ENCODE peak calls at places on chromosomes 2 and 18, in seven cellular contexts. T, J, U, V, Y, A and N are unnamed samples.

GRCh38 chr18:10131783-10132381 is 218.1 kb downstream of the VAPA start:
- DNase-seq in V (peak), T (no peak), J (no peak), A (peak), U (no peak), Y (no peak), N (no peak)

GRCh38 chr18:7334973-7335568 is 104.2 kb downstream of the LRRC30 start:
- DNase-seq in T (no peak), J (no peak), V (no peak), U (no peak), A (no peak), Y (no peak), N (no peak)

GRCh38 chr18:36711813-36712444 is 116.9 kb downstream of the TPGS2 start:
- DNase-seq in U (peak), Y (no peak), T (no peak), J (peak), A (peak), V (no peak), N (no peak)

GRCh38 chr2:100752628-100753333 is 67.2 kb upstream of the NPAS2 start:
- DNase-seq in J (peak), U (peak), A (no peak), V (no peak), Y (no peak), T (no peak), N (no peak)

GRCh38 chr18:79887181-79888000 is 64.1 kb downstream of the SLC66A2 start:
- DNase-seq in U (no peak), T (no peak), V (no peak), A (no peak), J (no peak), Y (no peak), N (no peak)

GRCh38 chr2:140457483-140457882 is 1673.3 kb downstream of the LRP1B start:
- DNase-seq in J (peak), U (no peak), T (no peak), Y (no peak), A (no peak), V (no peak), N (no peak)

GRCh38 chr2:199798881-199799580 is 52.0 kb downstream of the FTCDNL1 start:
- DNase-seq in V (no peak), U (no peak), Y (no peak), T (no peak), A (no peak), J (no peak), N (peak)

GRCh38 chr2:110149330-110150220 is 34.0 kb upstream of the MALL start:
- DNase-seq in U (peak), T (no peak), Y (no peak), J (peak), A (no peak), V (no peak), N (no peak)

GRCh38 chr18:21191596-21192307 is 50.3 kb upstream of the GREB1L start:
- DNase-seq in J (peak), V (peak), T (peak), U (peak), Y (no peak), A (peak), N (peak)

GRCh38 chr2:96151595-96152300 is 6.5 kb upstream of the DUSP2 start:
- DNase-seq in Y (no peak), U (no peak), J (no peak), V (no peak), A (no peak), T (no peak), N (no peak)

GRCh38 chr2:207528980-207529329 is 807 bp upstream of the CREB1 start:
- DNase-seq in A (peak), J (peak), Y (no peak), U (peak), T (no peak), V (no peak), N (no peak)

GRCh38 chr2:27051902-27052645 is 606 bp downstream of the AGBL5 start:
- DNase-seq in Y (peak), J (peak), T (peak), U (no peak), V (peak), A (no peak), N (peak)

GRCh38 chr2:106038598-106039375 is 155.3 kb downstream of the UXS1 start:
- DNase-seq in Y (no peak), U (peak), T (no peak), A (no peak), J (peak), V (no peak), N (peak)

GRCh38 chr2:26561918-26562810 is 79.0 kb downstream of the CIB4 start:
- DNase-seq in T (no peak), A (no peak), Y (peak), V (no peak), U (peak), J (peak), N (no peak)

GRCh38 chr2:23497063-23497462 is 112.1 kb downstream of the KLHL29 start:
- DNase-seq in Y (no peak), J (no peak), V (no peak), U (peak), T (no peak), A (no peak), N (no peak)

GRCh38 chr18:10249270-10249669 is 205.2 kb upstream of the APCDD1 start:
- DNase-seq in V (peak), J (no peak), U (no peak), Y (no peak), T (no peak), A (no peak), N (no peak)

GRCh38 chr2:151484100-151484499 is 74.4 kb downstream of the RIF1 start:
- DNase-seq in J (no peak), A (no peak), T (no peak), V (no peak), U (no peak), Y (no peak), N (no peak)

GRCh38 chr2:96148410-96149217 is 3.4 kb upstream of the DUSP2 start:
- DNase-seq in T (peak), A (peak), Y (peak), J (peak), V (peak), U (peak), N (no peak)

GRCh38 chr18:79518028-79518682 is 122.4 kb downstream of the NFATC1 start:
- DNase-seq in T (no peak), V (no peak), Y (no peak), U (no peak), A (no peak), J (no peak), N (no peak)

GRCh38 chr18:31973929-31974546 is 31.1 kb upstream of the TRAPPC8 start:
- DNase-seq in A (no peak), V (no peak), J (no peak), T (no peak), Y (no peak), U (no peak), N (no peak)

GRCh38 chr18:33579868-33580205 is 1.8 kb downstream of the ASXL3 start:
- DNase-seq in A (no peak), T (no peak), U (no peak), V (peak), J (no peak), Y (no peak), N (no peak)

GRCh38 chr2:133975676-133976428 is 278.0 kb upstream of the MGAT5 start:
- DNase-seq in V (no peak), U (no peak), A (no peak), T (no peak), J (no peak), Y (no peak), N (no peak)

GRCh38 chr2:72173640-72174321 is 26.1 kb upstream of the CYP26B1 start:
- DNase-seq in T (no peak), Y (no peak), J (no peak), A (no peak), U (no peak), V (no peak), N (no peak)

GRCh38 chr2:231677632-231678104 is 30.7 kb upstream of the PTMA start:
- DNase-seq in J (peak), Y (peak), A (peak), T (peak), V (peak), U (peak), N (peak)

GRCh38 chr2:231674587-231675334 is 33.6 kb upstream of the PTMA start:
- DNase-seq in J (peak), Y (peak), U (peak), A (peak), V (peak), T (peak), N (peak)

GRCh38 chr2:231679131-231679530 is 29.2 kb upstream of the PTMA start:
- DNase-seq in A (no peak), J (no peak), V (peak), Y (no peak), T (no peak), U (no peak), N (no peak)

GRCh38 chr2:231673348-231673770 is 35.0 kb upstream of the PTMA start:
- DNase-seq in V (peak), A (peak), T (no peak), U (no peak), Y (peak), J (no peak), N (no peak)

DNA sequence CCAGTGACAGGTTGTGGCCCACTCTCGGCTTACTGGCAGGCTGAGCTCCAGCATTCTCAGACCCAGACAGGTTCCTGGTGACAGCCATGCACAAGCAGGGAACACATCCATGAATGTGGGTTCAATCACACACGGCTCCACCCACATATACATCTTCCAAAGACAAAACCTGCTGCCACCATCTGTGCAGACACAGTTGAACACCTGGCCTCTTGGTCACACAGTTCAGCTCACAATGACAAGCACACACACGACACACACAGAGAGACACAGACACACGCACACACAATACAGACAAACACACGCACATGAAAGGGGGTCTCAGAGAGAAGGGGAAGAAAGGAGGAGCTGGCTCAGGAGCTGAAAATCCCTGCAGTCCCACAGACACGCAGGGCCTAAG is 32.1 kb upstream of the PTMA start:
- DNase-seq in T (no peak), A (no peak), V (no peak), J (no peak), U (no peak), Y (no peak), N (no peak)
- H3K4me3 ChIP-seq in T (no peak), A (no peak), V (no peak), J (no peak), U (no peak), Y (no peak), N (no peak)

GRCh38 chr2:101768480-101769077 is 71.1 kb downstream of the MAP4K4 start:
- DNase-seq in Y (no peak), U (no peak), J (no peak), V (no peak), T (no peak), A (no peak), N (no peak)

GRCh38 chr2:101771911-101772321 is 74.4 kb downstream of the MAP4K4 start:
- DNase-seq in A (no peak), Y (no peak), J (no peak), U (no peak), V (no peak), T (no peak), N (no peak)

GRCh38 chr2:101771226-101771906 is 73.9 kb downstream of the MAP4K4 start:
- DNase-seq in T (no peak), U (no peak), Y (no peak), A (no peak), J (no peak), V (no peak), N (no peak)

GRCh38 chr2:101773137-101773536 is 75.6 kb downstream of the MAP4K4 start:
- DNase-seq in T (no peak), U (no peak), J (no peak), A (no peak), Y (no peak), V (peak), N (no peak)

DNA sequence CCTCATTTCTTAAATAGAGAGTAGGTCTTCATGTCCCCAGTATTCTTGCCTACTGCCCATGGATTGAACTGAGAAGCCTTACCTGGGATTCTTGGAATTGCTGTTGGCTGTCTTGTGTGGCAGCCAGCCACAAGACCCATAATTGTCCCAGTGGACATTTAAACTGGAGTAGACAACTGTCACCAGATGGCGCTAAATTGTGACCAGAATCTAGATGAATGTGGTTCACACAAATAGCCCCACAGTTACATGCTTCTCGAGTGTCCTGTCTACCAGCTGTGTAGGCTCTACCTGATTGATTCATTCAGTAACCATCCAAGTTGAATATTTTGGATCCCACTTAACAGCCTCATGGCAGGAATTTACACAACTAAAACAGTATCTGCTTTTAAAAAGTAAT is 73.2 kb downstream of the MAP4K4 start:
- DNase-seq in V (peak), T (no peak), Y (no peak), U (peak), J (peak), A (no peak), N (no peak)
- TF ChIP-seq CTCF in V (peak), T (no peak), Y (peak), U (peak), J (no peak), A (no peak), N (peak)

DNA sequence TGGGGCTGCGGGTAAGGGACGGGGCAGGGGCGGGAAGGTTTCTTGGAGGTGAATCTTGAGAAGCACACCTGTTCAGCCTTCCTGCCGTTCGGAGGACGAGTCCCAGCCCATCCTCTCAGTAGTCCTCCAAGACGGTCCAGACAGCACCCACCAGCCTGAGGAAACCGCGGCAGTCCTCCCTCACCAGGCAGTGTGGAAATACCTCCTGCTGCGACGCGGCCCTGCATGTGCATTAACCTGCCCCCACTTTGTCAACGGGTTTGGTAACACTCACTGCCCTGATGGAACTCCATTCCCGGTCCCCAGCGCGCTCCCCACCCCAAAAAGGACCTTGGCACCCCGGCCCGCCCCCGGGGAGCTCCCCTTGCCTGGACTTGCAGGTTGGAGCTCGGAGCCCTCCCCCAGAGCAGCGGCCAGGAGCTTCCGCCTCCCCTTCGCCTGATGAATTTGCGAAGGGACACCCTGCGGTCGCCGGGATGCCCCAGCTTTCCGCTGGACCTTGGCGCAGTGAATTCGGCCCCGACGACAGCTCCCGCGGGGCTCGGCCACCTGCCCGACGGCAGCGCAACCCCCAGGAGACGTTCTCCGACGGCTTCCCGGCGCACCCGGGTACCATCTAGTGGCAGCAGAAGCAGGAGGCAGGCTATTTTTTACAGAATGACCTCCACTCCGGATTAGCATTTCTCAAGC is 31.5 kb downstream of the ACVR1C start:
- DNase-seq in T (no peak), A (no peak), V (peak), J (peak), U (peak), Y (no peak), N (no peak)
- H3K4me3 ChIP-seq in T (no peak), A (no peak), V (peak), J (no peak), U (no peak), Y (no peak), N (peak)

GRCh38 chr2:83971547-83971946 is 487.5 kb downstream of the SUCLG1 start:
- DNase-seq in T (no peak), V (no peak), U (no peak), J (no peak), A (no peak), Y (no peak), N (no peak)
- TF ChIP-seq CTCF in T (no peak), V (no peak), U (no peak), J (no peak), A (no peak), Y (no peak), N (no peak)

DNA sequence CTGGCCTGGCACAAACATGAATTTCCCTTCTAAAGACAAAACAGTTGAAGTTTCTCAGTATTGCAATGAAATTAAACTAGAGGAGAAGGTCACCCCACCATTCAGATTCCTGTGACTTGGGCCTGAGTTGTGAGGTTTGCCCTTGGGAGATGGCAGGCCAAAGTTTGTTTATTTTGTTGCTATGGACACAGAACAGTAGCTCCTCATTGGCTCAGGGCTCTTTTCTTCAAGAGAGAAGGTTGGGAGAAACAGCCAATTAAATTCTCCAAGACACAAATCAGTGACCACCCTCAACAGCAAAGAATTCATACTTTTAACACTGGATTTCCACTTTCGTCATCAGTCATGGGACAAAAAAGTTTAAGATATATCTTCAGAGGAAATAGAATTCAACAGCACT is at the start of gene FLACC1:
- DNase-seq in V (peak), Y (no peak), J (peak), A (no peak), U (peak), T (no peak), N (no peak)
- H3K4me3 ChIP-seq in V (no peak), Y (no peak), J (no peak), A (no peak), U (no peak), T (no peak), N (no peak)

GRCh38 chr18:24799720-24800119 is 339.3 kb downstream of the HRH4 start:
- DNase-seq in J (no peak), T (peak), V (no peak), A (no peak), U (no peak), Y (no peak), N (no peak)

GRCh38 chr18:24797987-24798386 is 337.6 kb downstream of the HRH4 start:
- DNase-seq in Y (no peak), J (no peak), A (no peak), V (no peak), U (no peak), T (no peak), N (no peak)

GRCh38 chr18:24802439-24802838 is 342.0 kb downstream of the HRH4 start:
- DNase-seq in U (no peak), J (no peak), A (no peak), T (no peak), Y (no peak), V (no peak), N (no peak)

GRCh38 chr18:24801011-24801410 is 340.6 kb downstream of the HRH4 start:
- DNase-seq in V (no peak), A (no peak), T (no peak), U (no peak), Y (no peak), J (peak), N (no peak)

DNA sequence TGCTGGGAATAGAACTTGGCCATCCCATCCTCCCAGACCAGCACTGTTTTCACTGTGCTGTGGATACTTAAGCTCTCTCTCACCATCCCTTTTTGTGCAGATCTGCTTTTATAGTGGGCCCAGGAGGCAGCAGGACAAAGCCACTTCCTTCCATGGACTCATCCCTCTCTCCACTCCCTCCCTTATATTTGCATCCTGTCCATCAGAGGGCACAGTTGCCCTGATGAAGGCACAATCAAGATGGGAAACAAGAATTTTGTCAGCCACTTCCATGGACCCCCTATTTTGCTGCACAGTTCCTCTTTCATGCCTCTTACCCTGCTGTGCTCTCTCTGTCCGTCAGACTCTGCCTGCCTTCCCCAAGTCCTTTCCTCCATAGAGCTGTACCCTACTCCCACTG is 338.7 kb downstream of the HRH4 start:
- DNase-seq in Y (no peak), V (peak), T (no peak), U (no peak), A (no peak), J (peak), N (no peak)
- TF ChIP-seq CTCF in Y (no peak), V (peak), T (no peak), U (no peak), A (no peak), J (peak), N (no peak)

DNA sequence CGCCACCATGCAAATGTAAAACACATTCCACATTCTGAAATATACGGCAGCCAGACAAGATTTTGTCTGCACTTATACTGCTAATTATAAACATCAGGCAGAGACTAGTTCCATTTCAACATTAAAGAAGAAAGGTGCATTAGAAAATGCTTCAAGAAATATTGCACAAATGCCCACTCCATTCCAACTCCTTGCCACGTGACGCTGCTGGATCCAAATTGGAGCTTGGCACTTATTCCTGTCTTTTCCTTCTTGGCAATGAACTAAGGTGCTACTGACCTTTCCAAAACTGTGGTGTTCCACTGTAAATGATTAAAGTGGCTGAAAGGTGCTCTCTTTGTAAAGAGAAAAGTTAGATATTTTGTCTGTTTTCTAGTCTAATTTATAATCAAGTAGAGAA is 6.2 kb downstream of the COL6A3 start:
- DNase-seq in V (no peak), Y (no peak), T (no peak), A (peak), U (peak), J (no peak), N (no peak)
- H3K4me3 ChIP-seq in V (no peak), Y (no peak), T (no peak), A (no peak), U (peak), J (peak), N (no peak)

GRCh38 chr2:241080405-241081189 is 21.5 kb downstream of the MTERF4 start:
- DNase-seq in A (peak), J (peak), U (no peak), V (no peak), Y (no peak), T (no peak), N (peak)
- TF ChIP-seq CTCF in A (no peak), J (no peak), U (no peak), V (no peak), Y (no peak), T (no peak), N (no peak)